ENCODE peak calls at places on chromosomes 11 and 22, in nine cellular contexts. M is head of caudate nucleus; Q is epithelial cell of esophagus; K is activated T-helper 1 cell treated with anti-CD3 and anti-CD28 coated beads, Interleukin-12 subunit alpha, Interleukin-12 subunit beta, Interleukin-2, Interleukin-4 antibody, amounts not matched to agents 30 ng/mL and 10 ng/mL and 1 ng/mL, durations not matched to agents 14 hours and 24 hours and 36 hours; V is WERI-Rb-1; S is Right ventricle myocardium superior; N is stimulated activated CD4-positive, alpha-beta T cell treated with anti-CD3 and anti-CD28 coated beads, Interleukin-4, amount 100 ng/mL, for 4 hours; H is activated CD4-positive, CD25-positive, alpha-beta regulatory T cell; F is AG08396. Z is an unnamed sample.

GRCh38 chr11:24093410-24093809 is 403.4 kb upstream of the LUZP2 start:
- DNase-seq in M (no peak), Q (no peak), K (no peak), V (no peak), S (no peak), N (no peak), H (no peak), F (no peak), Z (no peak)

GRCh38 chr11:118915941-118916841 is 9.5 kb downstream of the BCL9L start:
- DNase-seq in M (no peak), Q (no peak), K (no peak), V (no peak), S (no peak), N (no peak), H (no peak), F (no peak), Z (no peak)

GRCh38 chr11:127445476-127445875 is 444.9 kb upstream of the KIRREL3 start:
- DNase-seq in M (no peak), Q (no peak), K (no peak), V (no peak), S (no peak), N (no peak), H (no peak), F (no peak), Z (no peak)

GRCh38 chr22:48793949-48794348 is 1033.7 kb downstream of the BRD1 start:
- DNase-seq in M (no peak), Q (no peak), K (no peak), V (no peak), S (no peak), N (no peak), H (no peak), F (no peak), Z (no peak)

GRCh38 chr11:44837650-44838049 is 110.9 kb downstream of the TSPAN18 start:
- DNase-seq in M (no peak), Q (no peak), K (no peak), V (no peak), S (no peak), N (no peak), H (no peak), F (no peak), Z (no peak)

GRCh38 chr22:26713823-26714449 is 56.5 kb downstream of the MIAT start:
- DNase-seq in M (no peak), Q (peak), K (no peak), V (no peak), S (no peak), N (no peak), H (no peak), F (no peak), Z (no peak)

GRCh38 chr11:19956228-19956627 is 204.0 kb downstream of the DBX1 start:
- DNase-seq in M (no peak), Q (no peak), K (no peak), V (no peak), S (no peak), N (no peak), H (no peak), F (no peak), Z (no peak)

GRCh38 chr11:116851631-116852030 is 14.2 kb upstream of the APOA1 start:
- DNase-seq in M (no peak), Q (no peak), K (no peak), V (no peak), S (no peak), N (no peak), H (no peak), F (no peak), Z (no peak)

GRCh38 chr22:35102663-35103062 is 36.7 kb downstream of the ISX start:
- DNase-seq in M (no peak), Q (peak), K (no peak), V (no peak), S (no peak), N (no peak), H (no peak), F (no peak), Z (no peak)

GRCh38 chr22:26609287-26609686 is 8.5 kb downstream of the CRYBB1 start:
- DNase-seq in M (no peak), Q (no peak), K (no peak), V (no peak), S (no peak), N (no peak), H (no peak), F (no peak), Z (no peak)

GRCh38 chr11:11772865-11773515 is 68.8 kb upstream of the USP47 start:
- DNase-seq in M (no peak), Q (no peak), K (no peak), V (no peak), S (no peak), N (no peak), H (no peak), F (no peak), Z (no peak)

GRCh38 chr11:87265132-87265531 is 227.4 kb downstream of the TMEM135 start:
- DNase-seq in M (no peak), Q (no peak), K (no peak), V (no peak), S (no peak), N (no peak), H (no peak), F (no peak), Z (no peak)

GRCh38 chr11:59857444-59858434 is 8.5 kb downstream of the TCN1 start:
- DNase-seq in M (no peak), Q (peak), K (no peak), V (no peak), S (no peak), N (no peak), H (no peak), F (no peak), Z (no peak)

GRCh38 chr11:419248-420005 is 4.6 kb upstream of the SIGIRR start:
- DNase-seq in M (no peak), Q (no peak), K (no peak), V (no peak), S (peak), N (no peak), H (no peak), F (no peak), Z (no peak)

GRCh38 chr11:102476812-102477211 is 24.2 kb upstream of the TMEM123 start:
- DNase-seq in M (no peak), Q (peak), K (no peak), V (no peak), S (peak), N (no peak), H (no peak), F (no peak), Z (no peak)

GRCh38 chr11:122737951-122738693 is 82.6 kb downstream of the UBASH3B start:
- DNase-seq in M (no peak), Q (no peak), K (no peak), V (no peak), S (no peak), N (no peak), H (no peak), F (no peak), Z (no peak)

GRCh38 chr11:34394771-34395300 is 37.0 kb upstream of the ABTB2 start:
- DNase-seq in M (no peak), Q (peak), K (no peak), V (no peak), S (no peak), N (no peak), H (no peak), F (no peak), Z (no peak)

GRCh38 chr11:32435511-32435946 is at the start of gene WT1:
- DNase-seq in M (no peak), Q (no peak), K (no peak), V (no peak), S (peak), N (no peak), H (no peak), F (no peak), Z (no peak)

GRCh38 chr11:134252539-134253188 is 488 bp downstream of the THYN1 start:
- DNase-seq in M (no peak), Q (peak), K (no peak), V (peak), S (no peak), N (no peak), H (no peak), F (peak), Z (no peak)

GRCh38 chr11:118633319-118633690 is 25.9 kb downstream of the PHLDB1 start:
- DNase-seq in M (no peak), Q (no peak), K (no peak), V (no peak), S (peak), N (no peak), H (no peak), F (no peak), Z (no peak)

GRCh38 chr11:12234216-12234615 is 123.8 kb downstream of the MICAL2 start:
- DNase-seq in M (no peak), Q (no peak), K (no peak), V (no peak), S (no peak), N (no peak), H (no peak), F (no peak), Z (no peak)

GRCh38 chr11:1120532-1121342 is 37.0 kb upstream of the MUC5AC start:
- DNase-seq in M (no peak), Q (no peak), K (no peak), V (no peak), S (no peak), N (no peak), H (no peak), F (no peak), Z (no peak)

Z was measured in stimulated activated naive B cell treated with anti-CD40 and anti-IgM and Interleukin-4, amounts not matched to agents 10 μg/mL and 1 μg/mL and 100 μg/mL, for 72 hours.